ENCODE peak calls at places on chromosomes 12 and 14, in six cellular contexts. H, T, M, V, C and E are unnamed samples.

GRCh38 chr12:83971781-83972180 is 940.8 kb downstream of the SLC6A15 start:
- DNase-seq in V (no peak), C (no peak), H (no peak), M (no peak), T (no peak), E (no peak)

GRCh38 chr12:30624009-30624408 is 71.7 kb downstream of the IPO8 start:
- DNase-seq in T (no peak), H (no peak), M (no peak), C (no peak), V (no peak), E (no peak)

GRCh38 chr14:93655078-93655750 is 133.1 kb downstream of the PRIMA1 start:
- DNase-seq in V (peak; percentile 21), M (peak; percentile 12), C (peak; percentile 29), T (no peak), H (peak; percentile 35), E (peak; percentile 67)

GRCh38 chr14:33408291-33408690 is 469.6 kb downstream of the NPAS3 start:
- DNase-seq in V (no peak), C (no peak), T (no peak), H (no peak), M (no peak), E (no peak)

GRCh38 chr12:28780960-28781359 is 368.1 kb upstream of the FAR2 start:
- DNase-seq in T (no peak), V (no peak), C (no peak), H (no peak), M (no peak), E (no peak)

GRCh38 chr14:51097287-51097686 is 2.4 kb upstream of the TRIM9 start:
- DNase-seq in H (no peak), M (no peak), V (no peak), C (no peak), T (no peak), E (no peak)

GRCh38 chr14:74575507-74575906 is 36.5 kb downstream of the LTBP2 start:
- DNase-seq in C (no peak), T (peak; percentile 39), V (no peak), M (no peak), H (no peak), E (no peak)

GRCh38 chr14:25431211-25432076 is 381.5 kb upstream of the STXBP6 start:
- DNase-seq in H (no peak), M (no peak), C (peak; percentile 31), V (no peak), T (no peak), E (peak; percentile 45)

GRCh38 chr12:95322335-95322734 is 104.7 kb downstream of the VEZT start:
- DNase-seq in C (no peak), T (no peak), V (no peak), H (peak; percentile 55), M (no peak), E (no peak)

GRCh38 chr12:85273411-85274075 is 6.5 kb upstream of the ALX1 start:
- DNase-seq in V (no peak), T (no peak), H (no peak), C (no peak), M (no peak), E (no peak)

GRCh38 chr14:63918411-63918810 is 65.6 kb downstream of the SYNE2 start:
- DNase-seq in C (no peak), T (no peak), H (no peak), V (peak; percentile 55), M (no peak), E (no peak)

GRCh38 chr14:92958373-92959188 is 35.6 kb downstream of the CHGA start:
- DNase-seq in M (no peak), T (no peak), V (no peak), C (no peak), H (no peak), E (no peak)

GRCh38 chr12:124420972-124421674 is 126.2 kb downstream of the RFLNA start:
- DNase-seq in V (no peak), M (no peak), C (no peak), T (no peak), H (no peak), E (no peak)

GRCh38 chr14:102949801-102950451 is 27.5 kb downstream of the AMN start:
- DNase-seq in C (no peak), M (no peak), T (no peak), H (peak; percentile 63), V (no peak), E (no peak)

GRCh38 chr12:95700316-95700785 is 90.2 kb downstream of the NTN4 start:
- DNase-seq in C (no peak), M (peak; percentile 61), V (no peak), H (peak; percentile 89), T (no peak), E (no peak)

GRCh38 chr12:22978962-22979361 is 354.0 kb downstream of the ETNK1 start:
- DNase-seq in T (no peak), M (peak; percentile 80), H (peak; percentile 95), V (no peak), C (no peak), E (no peak)

GRCh38 chr14:58108717-58109116 is 43.3 kb downstream of the ARMH4 start:
- DNase-seq in V (no peak), C (no peak), T (no peak), M (no peak), H (no peak), E (no peak)

GRCh38 chr14:93036652-93037341 is 78.9 kb downstream of the ITPK1 start:
- DNase-seq in H (no peak), T (no peak), V (no peak), C (no peak), M (no peak), E (no peak)

GRCh38 chr12:78224154-78224553 is 393.5 kb downstream of the NAV3 start:
- DNase-seq in H (no peak), V (no peak), M (no peak), C (no peak), T (no peak), E (no peak)

GRCh38 chr14:104889374-104889755 is 24.3 kb downstream of the CEP170B start:
- DNase-seq in T (no peak), H (no peak), C (no peak), M (no peak), V (no peak), E (no peak)

GRCh38 chr14:23047042-23047634 is 5.1 kb downstream of the PSMB11 start:
- DNase-seq in V (no peak), T (peak; percentile 34), H (no peak), C (no peak), M (no peak), E (no peak)

GRCh38 chr12:27333311-27334009 is 824 bp downstream of the BMAL2 start:
- DNase-seq in M (no peak), V (no peak), C (peak; percentile 52), H (no peak), T (peak; percentile 71), E (peak; percentile 47)

GRCh38 chr14:104977681-104978647 is at the start of gene AHNAK2:
- DNase-seq in C (peak; percentile 75), M (no peak), V (no peak), T (peak; percentile 87), H (peak; percentile 67), E (peak; percentile 93)

GRCh38 chr14:104360522-104360921 is 219.0 kb upstream of the C14orf180 start:
- DNase-seq in H (no peak), C (no peak), M (no peak), V (no peak), T (no peak), E (no peak)

GRCh38 chr12:61521258-61521657 is 738.9 kb upstream of the USP15 start:
- DNase-seq in V (no peak), C (no peak), T (no peak), M (no peak), H (no peak), E (no peak)

GRCh38 chr14:88919502-88919901 is 95.1 kb downstream of the TTC8 start:
- DNase-seq in V (no peak), C (peak; percentile 46), M (no peak), H (no peak), T (no peak), E (no peak)

GRCh38 chr14:105944632-105945610 is 418.5 kb downstream of the TMEM121 start:
- DNase-seq in C (peak; percentile 68), M (no peak), V (no peak), H (no peak), T (peak; percentile 78), E (peak; percentile 73)

GRCh38 chr12:62933220-62933870 is 1.6 kb downstream of the PPM1H start:
- DNase-seq in C (peak; percentile 50), M (no peak), T (peak; percentile 48), H (no peak), V (no peak), E (peak; percentile 74)

GRCh38 chr12:63944586-63945228 is 100.2 kb downstream of the SRGAP1 start:
- DNase-seq in H (no peak), M (no peak), V (no peak), T (no peak), C (no peak), E (no peak)

GRCh38 chr12:4112290-4112689 is 161.3 kb upstream of the CCND2 start:
- DNase-seq in H (no peak), C (no peak), M (no peak), T (no peak), V (no peak), E (no peak)

GRCh38 chr12:83506841-83507240 is 820.1 kb downstream of the TMTC2 start:
- DNase-seq in C (no peak), H (no peak), V (no peak), T (no peak), M (no peak), E (no peak)

GRCh38 chr12:92992041-92992440 is 62.9 kb upstream of the EEA1 start:
- DNase-seq in T (no peak), V (no peak), C (no peak), H (peak; percentile 71), M (no peak), E (no peak)

GRCh38 chr14:36604757-36605505 is 22.5 kb upstream of the NKX2-8 start:
- DNase-seq in H (peak; percentile 66), C (peak; percentile 60), M (peak; percentile 23), T (no peak), V (peak; percentile 42), E (peak; percentile 69)

GRCh38 chr14:93956514-93957332 is 19.6 kb downstream of the ASB2 start:
- DNase-seq in C (no peak), M (no peak), H (no peak), T (no peak), V (no peak), E (no peak)

GRCh38 chr12:32273712-32274111 is 125.6 kb upstream of the FGD4 start:
- DNase-seq in M (no peak), V (no peak), H (no peak), T (no peak), C (peak; percentile 25), E (peak; percentile 35)

GRCh38 chr12:121917950-121918678 is at the start of gene CFAP251:
- DNase-seq in V (peak; percentile 95), M (no peak), H (peak; percentile 58), C (peak; percentile 98), T (peak; percentile 97), E (peak; percentile 75)
- TF ChIP-seq CTCF in V (peak; percentile 61), M (peak; percentile 80), H (peak; percentile 55), C (peak; percentile 59), T (peak; percentile 95), E (no peak)

GRCh38 chr12:24500466-24501232 is 448.3 kb downstream of the BCAT1 start:
- DNase-seq in V (no peak), H (peak; percentile 50), T (no peak), C (no peak), M (no peak), E (no peak)
- H3K4me3 ChIP-seq in V (no peak overlapping the region), H (peak overlapping the region; percentile 38), T (no peak overlapping the region), C (no peak overlapping the region), M (no peak overlapping the region), E (no peak overlapping the region)

GRCh38 chr12:51852404-51853137 is 4.1 kb upstream of the FIGNL2 start:
- DNase-seq in C (no peak), V (no peak), T (no peak), H (no peak), M (no peak), E (no peak)
- H3K27me3 ChIP-seq in C (peaks cover 13% of the 10 kb centered on the region), V (peaks cover 45% of the 10 kb centered on the region), T (no peaks in the 10 kb centered on the region), H (peaks cover 26% of the 10 kb centered on the region), M (no peaks in the 10 kb centered on the region), E (no peaks in the 10 kb centered on the region)

GRCh38 chr12:89160716-89161123 is 191.6 kb downstream of the DUSP6 start:
- DNase-seq in V (peak; percentile 93), M (no peak), H (peak; percentile 88), T (no peak), C (peak; percentile 40), E (no peak)
- TF ChIP-seq CTCF in V (no peak), M (no peak), H (no peak), T (no peak), C (no peak), E (no peak)